ENCODE peak calls at places on chromosomes 11 and 22, in seven cellular contexts. One of them, this sample, is unnamed.

GRCh38 chr22:41762980-41763779 is 37.3 kb upstream of the CCDC134 start:
- DNase-seq in NCI-H1092 treated with DMSO at 0.1 percent for 48 hours: no peak
- DNase-seq in A549: no peak
- DNase-seq in posterior vena cava: peak
- DNase-seq in cardiac muscle cell: peak
- DNase-seq in foreskin fibroblast: no peak
- DNase-seq in HAP-1: peak
- DNase-seq in this sample: peak

GRCh38 chr11:111586305-111586915 is 15.8 kb upstream of the SIK2 start:
- DNase-seq in NCI-H1092 treated with DMSO at 0.1 percent for 48 hours: peak
- DNase-seq in A549: no peak
- DNase-seq in posterior vena cava: no peak
- DNase-seq in cardiac muscle cell: peak
- DNase-seq in foreskin fibroblast: no peak
- DNase-seq in HAP-1: peak
- DNase-seq in this sample: no peak

GRCh38 chr11:21514298-21514697 is 678.6 kb upstream of the ANO5 start:
- DNase-seq in NCI-H1092 treated with DMSO at 0.1 percent for 48 hours: peak
- DNase-seq in A549: no peak
- DNase-seq in posterior vena cava: no peak
- DNase-seq in cardiac muscle cell: peak
- DNase-seq in foreskin fibroblast: no peak
- DNase-seq in HAP-1: no peak
- DNase-seq in this sample: no peak

GRCh38 chr11:7417328-7417727 is 68.0 kb upstream of the OLFML1 start:
- DNase-seq in NCI-H1092 treated with DMSO at 0.1 percent for 48 hours: no peak
- DNase-seq in A549: no peak
- DNase-seq in posterior vena cava: no peak
- DNase-seq in cardiac muscle cell: no peak
- DNase-seq in foreskin fibroblast: no peak
- DNase-seq in HAP-1: no peak
- DNase-seq in this sample: no peak

GRCh38 chr11:78835646-78836045 is 261.0 kb upstream of the NARS2 start:
- DNase-seq in NCI-H1092 treated with DMSO at 0.1 percent for 48 hours: no peak
- DNase-seq in A549: no peak
- DNase-seq in posterior vena cava: no peak
- DNase-seq in cardiac muscle cell: no peak
- DNase-seq in foreskin fibroblast: no peak
- DNase-seq in HAP-1: no peak
- DNase-seq in this sample: no peak

GRCh38 chr11:116654526-116654925 is 118.3 kb downstream of the BUD13 start:
- DNase-seq in NCI-H1092 treated with DMSO at 0.1 percent for 48 hours: no peak
- DNase-seq in A549: no peak
- DNase-seq in posterior vena cava: no peak
- DNase-seq in cardiac muscle cell: no peak
- DNase-seq in foreskin fibroblast: no peak
- DNase-seq in HAP-1: no peak
- DNase-seq in this sample: no peak

GRCh38 chr11:17687946-17688670 is 31.3 kb upstream of the MYOD1 start:
- DNase-seq in NCI-H1092 treated with DMSO at 0.1 percent for 48 hours: no peak
- DNase-seq in A549: no peak
- DNase-seq in posterior vena cava: no peak
- DNase-seq in cardiac muscle cell: no peak
- DNase-seq in foreskin fibroblast: no peak
- DNase-seq in HAP-1: no peak
- DNase-seq in this sample: no peak

GRCh38 chr11:8084352-8084751 is 3.3 kb downstream of the TUB start:
- DNase-seq in NCI-H1092 treated with DMSO at 0.1 percent for 48 hours: no peak
- DNase-seq in A549: no peak
- DNase-seq in posterior vena cava: no peak
- DNase-seq in cardiac muscle cell: no peak
- DNase-seq in foreskin fibroblast: no peak
- DNase-seq in HAP-1: no peak
- DNase-seq in this sample: no peak

GRCh38 chr11:107957109-107957588 is 28.9 kb downstream of the RAB39A start:
- DNase-seq in NCI-H1092 treated with DMSO at 0.1 percent for 48 hours: no peak
- DNase-seq in A549: no peak
- DNase-seq in posterior vena cava: no peak
- DNase-seq in cardiac muscle cell: no peak
- DNase-seq in foreskin fibroblast: peak
- DNase-seq in HAP-1: no peak
- DNase-seq in this sample: no peak

GRCh38 chr11:118872403-118872821 is 11.3 kb upstream of the CXCR5 start:
- DNase-seq in NCI-H1092 treated with DMSO at 0.1 percent for 48 hours: no peak
- DNase-seq in A549: no peak
- DNase-seq in posterior vena cava: no peak
- DNase-seq in cardiac muscle cell: no peak
- DNase-seq in foreskin fibroblast: no peak
- DNase-seq in HAP-1: no peak
- DNase-seq in this sample: no peak

GRCh38 chr11:114183041-114183511 is 113.1 kb upstream of the NNMT start:
- DNase-seq in NCI-H1092 treated with DMSO at 0.1 percent for 48 hours: no peak
- DNase-seq in A549: no peak
- DNase-seq in posterior vena cava: no peak
- DNase-seq in cardiac muscle cell: no peak
- DNase-seq in foreskin fibroblast: no peak
- DNase-seq in HAP-1: no peak
- DNase-seq in this sample: no peak

GRCh38 chr11:2940930-2941821 is 12.0 kb upstream of the PHLDA2 start:
- DNase-seq in NCI-H1092 treated with DMSO at 0.1 percent for 48 hours: no peak
- DNase-seq in A549: no peak
- DNase-seq in posterior vena cava: no peak
- DNase-seq in cardiac muscle cell: no peak
- DNase-seq in foreskin fibroblast: no peak
- DNase-seq in HAP-1: no peak
- DNase-seq in this sample: no peak

GRCh38 chr11:33682446-33682845 is 18.2 kb downstream of the C11orf91 start:
- DNase-seq in NCI-H1092 treated with DMSO at 0.1 percent for 48 hours: no peak
- DNase-seq in A549: no peak
- DNase-seq in posterior vena cava: no peak
- DNase-seq in cardiac muscle cell: no peak
- DNase-seq in foreskin fibroblast: no peak
- DNase-seq in HAP-1: no peak
- DNase-seq in this sample: no peak

GRCh38 chr11:66639066-66639813 is 737 bp downstream of the RBM4 start:
- DNase-seq in NCI-H1092 treated with DMSO at 0.1 percent for 48 hours: peak
- DNase-seq in A549: no peak
- DNase-seq in posterior vena cava: peak
- DNase-seq in cardiac muscle cell: peak
- DNase-seq in foreskin fibroblast: no peak
- DNase-seq in HAP-1: no peak
- DNase-seq in this sample: no peak

GRCh38 chr11:61745796-61746653 is 6.4 kb upstream of the MYRF start:
- DNase-seq in NCI-H1092 treated with DMSO at 0.1 percent for 48 hours: no peak
- DNase-seq in A549: no peak
- DNase-seq in posterior vena cava: no peak
- DNase-seq in cardiac muscle cell: no peak
- DNase-seq in foreskin fibroblast: no peak
- DNase-seq in HAP-1: no peak
- DNase-seq in this sample: no peak

GRCh38 chr11:66867425-66868040 is 10.7 kb downstream of the LRFN4 start:
- DNase-seq in NCI-H1092 treated with DMSO at 0.1 percent for 48 hours: no peak
- DNase-seq in A549: no peak
- DNase-seq in posterior vena cava: no peak
- DNase-seq in cardiac muscle cell: no peak
- DNase-seq in foreskin fibroblast: no peak
- DNase-seq in HAP-1: no peak
- DNase-seq in this sample: no peak

GRCh38 chr11:126444072-126444471 is 88.6 kb downstream of the ST3GAL4 start:
- DNase-seq in NCI-H1092 treated with DMSO at 0.1 percent for 48 hours: no peak
- DNase-seq in A549: no peak
- DNase-seq in posterior vena cava: no peak
- DNase-seq in cardiac muscle cell: no peak
- DNase-seq in foreskin fibroblast: no peak
- DNase-seq in HAP-1: no peak
- DNase-seq in this sample: no peak

GRCh38 chr22:44448271-44448780 is 49.7 kb downstream of the RTL6 start:
- DNase-seq in NCI-H1092 treated with DMSO at 0.1 percent for 48 hours: no peak
- DNase-seq in A549: peak
- DNase-seq in posterior vena cava: peak
- DNase-seq in cardiac muscle cell: no peak
- DNase-seq in foreskin fibroblast: peak
- DNase-seq in HAP-1: no peak
- DNase-seq in this sample: no peak